ENCODE peak calls at places on chromosomes 6 and 20, in five cellular contexts. X is IMR-90, O is stomach, B is A549, G is uterus. Z is an unnamed sample.

GRCh38 chr20:29497261-29497671 is 1760.2 kb upstream of the DEFB115 start:
- DNase-seq in X (no peak), O (no peak), B (no peak), G (no peak), Z (no peak)

GRCh38 chr20:46955601-46956556 is 61.2 kb downstream of the EYA2 start:
- DNase-seq in X (peak; percentile 75), O (no peak), B (no peak), G (no peak), Z (no peak)

GRCh38 chr6:163971841-163972838 is 557.6 kb downstream of the QKI start:
- DNase-seq in X (no peak), O (no peak), B (no peak), G (no peak), Z (no peak)

GRCh38 chr6:110543106-110543505 is 66.7 kb upstream of the SLC22A16 start:
- DNase-seq in X (no peak), O (peak; percentile 58), B (no peak), G (no peak), Z (no peak)

GRCh38 chr6:11393713-11394627 is 143.6 kb upstream of the TMEM170B start:
- DNase-seq in X (peak; percentile 3), O (no peak), B (no peak), G (no peak), Z (no peak)

GRCh38 chr20:49701313-49701731 is 12.4 kb downstream of the B4GALT5 start:
- DNase-seq in X (peak; percentile 43), O (no peak), B (peak; percentile 86), G (no peak), Z (no peak)

GRCh38 chr6:95790787-95791186 is 213.5 kb downstream of the MANEA start:
- DNase-seq in X (no peak), O (peak; percentile 69), B (no peak), G (no peak), Z (no peak)

GRCh38 chr6:151240036-151240685 is 394 bp downstream of the AKAP12 start:
- DNase-seq in X (peak; percentile 64), O (peak; percentile 36), B (peak; percentile 73), G (peak; percentile 94), Z (peak; percentile 43)

GRCh38 chr6:34005845-34006644 is 139.8 kb downstream of the GRM4 start:
- DNase-seq in X (no peak), O (no peak), B (no peak), G (no peak), Z (no peak)

GRCh38 chr6:113351183-113351834 is 505.8 kb upstream of the MARCKS start:
- DNase-seq in X (peak; percentile 83), O (no peak), B (no peak), G (no peak), Z (no peak)

GRCh38 chr6:83215131-83216047 is 22.2 kb downstream of the RWDD2A start:
- DNase-seq in X (peak; percentile 80), O (peak; percentile 65), B (peak; percentile 53), G (peak; percentile 59), Z (no peak)

GRCh38 chr6:14272111-14273085 is 154.8 kb downstream of the CD83 start:
- DNase-seq in X (peak; percentile 42), O (no peak), B (peak; percentile 52), G (no peak), Z (peak; percentile 43)

DNA sequence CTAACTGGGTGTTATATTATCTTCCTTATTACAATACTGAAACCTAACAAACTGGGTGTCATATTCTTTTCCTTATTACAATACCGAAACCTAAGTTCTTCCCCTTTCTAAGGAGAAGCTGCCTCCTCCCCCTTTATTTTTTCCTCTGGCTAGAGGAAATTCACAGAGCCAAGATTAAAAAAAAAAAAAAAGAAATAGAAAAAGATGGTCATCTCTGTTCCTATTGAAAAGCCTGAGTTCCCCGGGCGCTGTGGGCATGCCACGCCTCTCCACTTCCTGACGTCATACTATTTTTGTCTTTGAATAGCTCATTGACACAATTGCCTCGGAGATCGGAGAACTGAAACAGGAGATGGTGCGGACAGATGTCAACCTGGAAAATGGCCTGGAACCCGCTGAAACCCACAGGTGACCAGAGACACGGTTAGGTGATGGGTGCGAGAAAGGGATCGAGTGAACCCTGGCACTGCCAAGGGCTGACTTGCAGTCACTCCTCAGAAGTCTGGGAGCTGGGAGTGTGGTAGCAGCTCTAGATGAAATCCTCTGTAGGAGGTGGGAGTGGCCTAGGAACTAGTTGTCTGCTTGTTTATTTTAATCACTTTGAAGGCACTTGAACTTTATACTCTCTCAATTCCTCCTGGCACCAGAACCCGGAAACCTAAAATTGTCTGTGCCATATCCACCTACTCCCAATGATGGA is 82.2 kb upstream of the NAA20 start:
- DNase-seq in X (no peak), O (peak; percentile 42), B (peak; percentile 74), G (peak; percentile 64), Z (no peak)
- TF ChIP-seq POLR2A in X (no peak), O (no peak), B (no peak), G (peak; percentile 9), Z (no peak)

GRCh38 chr6:35920793-35921732 is at the start of gene SRPK1:
- DNase-seq in X (peak; percentile 74), O (peak; percentile 93), B (peak; percentile 88), G (peak; percentile 80), Z (peak; percentile 95)
- TF ChIP-seq POLR2A in X (peak; percentile 48), O (no peak), B (peak; percentile 87), G (peak; percentile 74), Z (peak; percentile 94)

GRCh38 chr20:31806564-31807355 is 12.4 kb upstream of the MYLK2 start:
- DNase-seq in X (no peak), O (no peak), B (no peak), G (no peak), Z (no peak)

GRCh38 chr20:31803552-31804291 is 15.4 kb upstream of the MYLK2 start:
- DNase-seq in X (no peak), O (no peak), B (no peak), G (no peak), Z (no peak)

DNA sequence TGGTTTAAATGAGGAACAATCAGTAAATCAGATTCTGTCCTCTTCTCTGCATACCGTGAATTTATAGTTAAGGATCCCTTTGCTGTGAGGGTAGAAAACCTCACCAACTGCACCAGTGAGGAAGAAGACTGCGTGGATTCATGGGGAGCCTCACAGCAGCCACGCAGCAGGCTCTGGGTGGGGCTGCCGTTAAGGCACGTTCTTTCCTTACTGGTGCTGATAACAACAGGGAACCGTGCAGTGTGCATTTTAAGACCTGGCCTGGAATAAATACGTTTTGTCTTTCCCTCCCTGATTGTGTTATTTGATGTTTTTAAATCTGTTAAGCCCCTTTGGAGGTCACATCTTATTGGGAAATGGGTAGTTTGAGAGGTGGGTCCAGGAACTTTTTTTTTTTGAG is 17.6 kb upstream of the MYLK2 start:
- DNase-seq in X (no peak), O (no peak), B (no peak), G (no peak), Z (no peak)
- TF ChIP-seq POLR2A in X (no peak), O (no peak), B (no peak), G (no peak), Z (no peak)

GRCh38 chr20:36861875-36862801 is 13.8 kb upstream of the TLDC2 start:
- DNase-seq in X (peak; percentile 83), O (peak; percentile 52), B (peak; percentile 91), G (peak; percentile 93), Z (peak; percentile 96)
- TF ChIP-seq POLR2A in X (peak; percentile 69), O (no peak), B (peak; percentile 76), G (peak; percentile 85), Z (peak; percentile 94)

DNA sequence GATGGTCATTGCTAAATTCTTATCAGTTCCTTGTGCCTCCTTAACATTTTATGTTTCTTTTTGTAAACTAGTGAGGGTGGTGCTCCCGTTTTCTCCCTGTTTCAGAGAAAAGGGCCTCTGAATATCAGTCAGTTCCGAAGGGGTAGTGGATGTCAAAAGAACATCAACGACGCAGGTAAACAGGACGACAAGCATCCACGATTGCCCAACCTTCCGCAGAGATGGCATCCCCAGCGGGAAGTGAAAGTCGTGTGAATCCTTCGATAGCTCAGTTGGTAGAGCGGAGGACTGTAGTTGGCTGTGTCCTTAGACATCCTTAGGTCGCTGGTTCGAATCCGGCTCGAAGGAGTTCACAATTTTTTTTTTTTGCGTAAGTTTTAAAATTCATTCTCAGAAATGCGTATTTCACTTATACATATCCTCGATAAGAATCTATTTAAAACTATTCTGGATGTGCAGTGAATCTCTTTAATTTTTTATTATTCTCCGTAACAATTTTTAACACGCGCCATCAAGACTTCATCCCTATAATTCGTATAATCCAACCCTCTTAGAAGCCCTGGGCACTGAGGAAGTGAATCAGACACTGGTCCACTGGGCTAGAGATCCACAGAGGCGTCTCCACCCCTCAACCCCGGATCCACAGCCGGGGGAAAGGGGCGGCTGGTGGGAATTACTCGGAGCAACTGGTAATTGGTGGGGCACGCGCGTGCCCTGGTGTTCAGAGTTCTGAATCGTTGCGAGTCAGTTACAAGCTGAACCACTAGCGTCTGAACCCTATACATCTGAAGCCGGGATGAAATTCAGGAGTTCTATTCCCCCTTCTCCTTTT is 27.9 kb upstream of the ABT1 start:
- DNase-seq in X (peak; percentile 89), O (peak; percentile 93), B (peak; percentile 93), G (peak; percentile 97), Z (no peak)
- TF ChIP-seq POLR2A in X (no peak), O (no peak), B (no peak), G (no peak), Z (no peak)

Z was measured in H54.